ENCODE peak calls at places on chromosomes 2 and 18, in seven cellular contexts. One of them, this sample, is unnamed.

GRCh38 chr18:6279308-6279707 is 135.4 kb downstream of the L3MBTL4 start:
- DNase-seq in A549: no peak
- DNase-seq in AG09309: no peak
- DNase-seq in psoas muscle: no peak
- DNase-seq in fibroblast of pulmonary artery: no peak
- DNase-seq in fibroblast of lung: no peak
- DNase-seq in brain microvascular endothelial cell: no peak
- DNase-seq in this sample: no peak

GRCh38 chr2:8907764-8908163 is 70.4 kb upstream of the KIDINS220 start:
- DNase-seq in psoas muscle: no peak
- DNase-seq in fibroblast of pulmonary artery: no peak
- DNase-seq in brain microvascular endothelial cell: no peak
- DNase-seq in AG09309: no peak
- DNase-seq in fibroblast of lung: no peak
- DNase-seq in A549: no peak
- DNase-seq in this sample: no peak

GRCh38 chr2:217884985-217885384 is 117.8 kb downstream of the TNS1 start:
- DNase-seq in fibroblast of lung: no peak
- DNase-seq in brain microvascular endothelial cell: no peak
- DNase-seq in AG09309: no peak
- DNase-seq in fibroblast of pulmonary artery: no peak
- DNase-seq in psoas muscle: no peak
- DNase-seq in A549: no peak
- DNase-seq in this sample: no peak

GRCh38 chr2:176947754-176948153 is 264.8 kb upstream of the HNRNPA3 start:
- DNase-seq in AG09309: no peak
- DNase-seq in psoas muscle: no peak
- DNase-seq in fibroblast of pulmonary artery: no peak
- DNase-seq in fibroblast of lung: no peak
- DNase-seq in brain microvascular endothelial cell: no peak
- DNase-seq in A549: no peak
- DNase-seq in this sample: no peak

GRCh38 chr2:71467180-71467815 is 13.9 kb downstream of the DYSF start:
- DNase-seq in AG09309: no peak
- DNase-seq in fibroblast of pulmonary artery: no peak
- DNase-seq in brain microvascular endothelial cell: no peak
- DNase-seq in psoas muscle: no peak
- DNase-seq in fibroblast of lung: no peak
- DNase-seq in A549: no peak
- DNase-seq in this sample: no peak

GRCh38 chr2:53740170-53740569 is 27.4 kb upstream of the CHAC2 start:
- DNase-seq in AG09309: no peak
- DNase-seq in fibroblast of pulmonary artery: peak
- DNase-seq in A549: peak
- DNase-seq in brain microvascular endothelial cell: no peak
- DNase-seq in psoas muscle: no peak
- DNase-seq in fibroblast of lung: peak
- DNase-seq in this sample: no peak

GRCh38 chr18:8455661-8456614 is 153.3 kb upstream of the RAB12 start:
- DNase-seq in brain microvascular endothelial cell: no peak
- DNase-seq in psoas muscle: no peak
- DNase-seq in fibroblast of lung: no peak
- DNase-seq in fibroblast of pulmonary artery: no peak
- DNase-seq in A549: no peak
- DNase-seq in AG09309: no peak
- DNase-seq in this sample: no peak

GRCh38 chr2:233413529-233414272 is 59.4 kb downstream of the DGKD start:
- DNase-seq in fibroblast of pulmonary artery: peak
- DNase-seq in psoas muscle: peak
- DNase-seq in brain microvascular endothelial cell: peak
- DNase-seq in A549: peak
- DNase-seq in AG09309: no peak
- DNase-seq in fibroblast of lung: peak
- DNase-seq in this sample: peak

GRCh38 chr18:63762518-63762917 is 12.7 kb upstream of the SERPINB7 start:
- DNase-seq in fibroblast of pulmonary artery: peak
- DNase-seq in psoas muscle: no peak
- DNase-seq in fibroblast of lung: peak
- DNase-seq in AG09309: peak
- DNase-seq in A549: no peak
- DNase-seq in brain microvascular endothelial cell: peak
- DNase-seq in this sample: no peak

GRCh38 chr2:20539776-20540586 is 93.1 kb downstream of the RHOB start:
- DNase-seq in A549: no peak
- DNase-seq in AG09309: no peak
- DNase-seq in brain microvascular endothelial cell: no peak
- DNase-seq in fibroblast of pulmonary artery: no peak
- DNase-seq in psoas muscle: peak
- DNase-seq in fibroblast of lung: peak
- DNase-seq in this sample: no peak

GRCh38 chr2:186256540-186256939 is 229.5 kb upstream of the ZC3H15 start:
- DNase-seq in A549: peak
- DNase-seq in brain microvascular endothelial cell: peak
- DNase-seq in AG09309: peak
- DNase-seq in fibroblast of pulmonary artery: peak
- DNase-seq in fibroblast of lung: peak
- DNase-seq in psoas muscle: no peak
- DNase-seq in this sample: no peak

GRCh38 chr2:235416816-235417499 is 76.9 kb upstream of the AGAP1 start:
- DNase-seq in A549: peak
- DNase-seq in AG09309: no peak
- DNase-seq in psoas muscle: no peak
- DNase-seq in fibroblast of pulmonary artery: peak
- DNase-seq in fibroblast of lung: peak
- DNase-seq in brain microvascular endothelial cell: peak
- DNase-seq in this sample: peak

GRCh38 chr18:63817441-63818051 is 42.3 kb downstream of the SERPINB7 start:
- DNase-seq in brain microvascular endothelial cell: peak
- DNase-seq in AG09309: peak
- DNase-seq in fibroblast of pulmonary artery: peak
- DNase-seq in fibroblast of lung: peak
- DNase-seq in psoas muscle: no peak
- DNase-seq in A549: no peak
- DNase-seq in this sample: no peak

GRCh38 chr2:162293122-162293781 is 25.2 kb downstream of the IFIH1 start:
- DNase-seq in fibroblast of lung: peak
- DNase-seq in A549: no peak
- DNase-seq in fibroblast of pulmonary artery: peak
- DNase-seq in brain microvascular endothelial cell: no peak
- DNase-seq in psoas muscle: no peak
- DNase-seq in AG09309: no peak
- DNase-seq in this sample: no peak

GRCh38 chr18:78672862-78673446 is 306.7 kb upstream of the SALL3 start:
- DNase-seq in fibroblast of lung: no peak
- DNase-seq in psoas muscle: no peak
- DNase-seq in A549: no peak
- DNase-seq in brain microvascular endothelial cell: no peak
- DNase-seq in fibroblast of pulmonary artery: no peak
- DNase-seq in AG09309: no peak
- DNase-seq in this sample: no peak

GRCh38 chr18:79486356-79487197 is 90.8 kb downstream of the NFATC1 start:
- DNase-seq in brain microvascular endothelial cell: no peak
- DNase-seq in psoas muscle: peak
- DNase-seq in fibroblast of pulmonary artery: no peak
- DNase-seq in AG09309: no peak
- DNase-seq in fibroblast of lung: no peak
- DNase-seq in A549: no peak
- DNase-seq in this sample: peak

GRCh38 chr2:88713408-88713807 is 21.9 kb downstream of the RPIA start:
- DNase-seq in brain microvascular endothelial cell: no peak
- DNase-seq in fibroblast of lung: no peak
- DNase-seq in A549: no peak
- DNase-seq in AG09309: no peak
- DNase-seq in psoas muscle: no peak
- DNase-seq in fibroblast of pulmonary artery: no peak
- DNase-seq in this sample: no peak

GRCh38 chr18:6294119-6294784 is 120.5 kb downstream of the L3MBTL4 start:
- DNase-seq in A549: no peak
- DNase-seq in brain microvascular endothelial cell: peak
- DNase-seq in fibroblast of pulmonary artery: no peak
- DNase-seq in fibroblast of lung: no peak
- DNase-seq in psoas muscle: no peak
- DNase-seq in AG09309: no peak
- DNase-seq in this sample: no peak

GRCh38 chr2:211216221-211216620 is 659.8 kb downstream of the CPS1 start:
- DNase-seq in A549: peak
- DNase-seq in fibroblast of lung: no peak
- DNase-seq in AG09309: no peak
- DNase-seq in brain microvascular endothelial cell: no peak
- DNase-seq in psoas muscle: no peak
- DNase-seq in fibroblast of pulmonary artery: peak
- DNase-seq in this sample: no peak

GRCh38 chr18:3234457-3234856 is 13.1 kb upstream of the MYL12A start:
- DNase-seq in A549: no peak
- DNase-seq in psoas muscle: no peak
- DNase-seq in fibroblast of pulmonary artery: no peak
- DNase-seq in fibroblast of lung: no peak
- DNase-seq in brain microvascular endothelial cell: no peak
- DNase-seq in AG09309: no peak
- DNase-seq in this sample: no peak

GRCh38 chr18:3226048-3226447 is 6.3 kb upstream of the MYOM1 start:
- DNase-seq in fibroblast of pulmonary artery: no peak
- DNase-seq in fibroblast of lung: no peak
- DNase-seq in AG09309: no peak
- DNase-seq in A549: no peak
- DNase-seq in brain microvascular endothelial cell: no peak
- DNase-seq in psoas muscle: no peak
- DNase-seq in this sample: no peak

GRCh38 chr18:3233004-3233403 is 13.2 kb upstream of the MYOM1 start:
- DNase-seq in fibroblast of pulmonary artery: no peak
- DNase-seq in AG09309: no peak
- DNase-seq in A549: no peak
- DNase-seq in psoas muscle: no peak
- DNase-seq in brain microvascular endothelial cell: no peak
- DNase-seq in fibroblast of lung: no peak
- DNase-seq in this sample: no peak

GRCh38 chr18:3233433-3234168 is 13.8 kb upstream of the MYOM1 start:
- DNase-seq in fibroblast of pulmonary artery: no peak
- DNase-seq in psoas muscle: no peak
- DNase-seq in AG09309: no peak
- DNase-seq in A549: no peak
- DNase-seq in fibroblast of lung: no peak
- DNase-seq in brain microvascular endothelial cell: no peak
- DNase-seq in this sample: no peak

GRCh38 chr18:3230401-3231334 is 10.9 kb upstream of the MYOM1 start:
- DNase-seq in AG09309: no peak
- DNase-seq in fibroblast of lung: no peak
- DNase-seq in brain microvascular endothelial cell: no peak
- DNase-seq in A549: peak
- DNase-seq in fibroblast of pulmonary artery: peak
- DNase-seq in psoas muscle: no peak
- DNase-seq in this sample: peak
- H3K4me3 ChIP-seq in AG09309: no peak
- H3K4me3 ChIP-seq in fibroblast of lung: no peak
- H3K4me3 ChIP-seq in brain microvascular endothelial cell: no peak
- H3K4me3 ChIP-seq in A549: no peak
- H3K4me3 ChIP-seq in fibroblast of pulmonary artery: no peak
- H3K4me3 ChIP-seq in psoas muscle: no peak
- H3K4me3 ChIP-seq in this sample: peak

GRCh38 chr2:73072416-73072815 is 904 bp upstream of the SFXN5 start:
- DNase-seq in AG09309: no peak
- DNase-seq in psoas muscle: no peak
- DNase-seq in brain microvascular endothelial cell: no peak
- DNase-seq in fibroblast of pulmonary artery: no peak
- DNase-seq in A549: no peak
- DNase-seq in fibroblast of lung: no peak
- DNase-seq in this sample: no peak

GRCh38 chr2:73071452-73072399 is at the start of gene SFXN5:
- DNase-seq in A549: peak
- DNase-seq in fibroblast of pulmonary artery: peak
- DNase-seq in psoas muscle: peak
- DNase-seq in brain microvascular endothelial cell: peak
- DNase-seq in fibroblast of lung: peak
- DNase-seq in AG09309: peak
- DNase-seq in this sample: peak

GRCh38 chr2:73069855-73070650 is 1.5 kb downstream of the SFXN5 start:
- DNase-seq in AG09309: no peak
- DNase-seq in fibroblast of pulmonary artery: no peak
- DNase-seq in A549: no peak
- DNase-seq in brain microvascular endothelial cell: peak
- DNase-seq in fibroblast of lung: peak
- DNase-seq in psoas muscle: no peak
- DNase-seq in this sample: no peak

GRCh38 chr2:73069041-73069854 is 2.3 kb downstream of the SFXN5 start:
- DNase-seq in brain microvascular endothelial cell: no peak
- DNase-seq in A549: no peak
- DNase-seq in fibroblast of lung: peak
- DNase-seq in psoas muscle: no peak
- DNase-seq in fibroblast of pulmonary artery: no peak
- DNase-seq in AG09309: no peak
- DNase-seq in this sample: no peak

DNA sequence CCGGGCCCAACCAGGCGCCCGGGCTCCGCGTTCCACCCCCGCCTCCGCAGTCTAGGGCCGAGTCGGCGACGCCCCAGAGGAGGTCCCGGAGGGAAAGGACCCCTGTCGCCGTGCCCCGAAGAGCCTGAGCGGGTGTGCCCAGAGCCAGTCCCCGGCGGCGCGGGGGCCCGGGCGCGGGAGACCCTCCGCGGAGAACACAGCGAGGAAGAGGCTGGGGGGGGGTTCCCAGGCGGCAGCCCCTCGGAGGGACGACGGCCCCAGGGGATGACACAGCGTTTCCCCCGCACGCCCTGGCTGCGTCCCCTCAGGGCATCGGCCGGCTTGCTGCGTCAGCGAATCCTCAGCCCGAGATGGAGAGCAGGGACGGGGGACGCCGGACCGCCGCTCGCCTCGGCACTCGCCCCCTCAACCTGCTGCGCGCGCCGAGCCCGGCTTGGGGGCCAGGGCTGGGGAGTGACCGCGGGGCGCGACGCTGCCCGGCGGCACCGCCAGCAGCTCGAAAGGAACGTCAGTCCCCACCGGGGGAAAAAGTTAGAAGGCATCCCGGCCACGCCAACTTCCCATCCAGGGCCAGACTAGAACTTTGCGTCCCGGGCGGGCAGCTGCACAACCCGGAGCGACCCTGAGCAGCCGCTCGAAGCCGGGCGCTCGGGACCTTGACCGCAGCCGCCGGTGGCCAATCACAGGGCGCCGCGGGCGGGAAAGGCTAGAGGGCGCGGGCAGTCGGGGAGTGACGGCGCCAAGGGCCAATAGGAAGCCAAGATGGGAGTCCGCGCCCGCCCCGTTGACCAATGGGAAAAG is 661 bp downstream of the SFXN5 start:
- DNase-seq in AG09309: peak
- DNase-seq in A549: peak
- DNase-seq in psoas muscle: peak
- DNase-seq in brain microvascular endothelial cell: peak
- DNase-seq in fibroblast of pulmonary artery: peak
- DNase-seq in fibroblast of lung: peak
- DNase-seq in this sample: peak
- TF ChIP-seq CTCF in AG09309: no peak
- TF ChIP-seq CTCF in A549: no peak
- TF ChIP-seq CTCF in psoas muscle: no peak
- TF ChIP-seq CTCF in brain microvascular endothelial cell: no peak
- TF ChIP-seq CTCF in fibroblast of pulmonary artery: no peak
- TF ChIP-seq CTCF in fibroblast of lung: no peak
- TF ChIP-seq CTCF in this sample: no peak

GRCh38 chr2:187546762-187547333 is 7.4 kb downstream of the TFPI start:
- DNase-seq in psoas muscle: no peak
- DNase-seq in AG09309: no peak
- DNase-seq in fibroblast of lung: peak
- DNase-seq in brain microvascular endothelial cell: no peak
- DNase-seq in A549: no peak
- DNase-seq in fibroblast of pulmonary artery: no peak
- DNase-seq in this sample: no peak
- H3K4me3 ChIP-seq in psoas muscle: peak
- H3K4me3 ChIP-seq in AG09309: no peak
- H3K4me3 ChIP-seq in fibroblast of lung: no peak
- H3K4me3 ChIP-seq in brain microvascular endothelial cell: no peak
- H3K4me3 ChIP-seq in A549: no peak
- H3K4me3 ChIP-seq in fibroblast of pulmonary artery: no peak
- H3K4me3 ChIP-seq in this sample: peak

GRCh38 chr2:36318547-36318946 is 37.0 kb upstream of the CRIM1 start:
- DNase-seq in AG09309: no peak
- DNase-seq in psoas muscle: no peak
- DNase-seq in A549: peak
- DNase-seq in fibroblast of lung: no peak
- DNase-seq in brain microvascular endothelial cell: no peak
- DNase-seq in fibroblast of pulmonary artery: peak
- DNase-seq in this sample: no peak
- TF ChIP-seq CTCF in AG09309: peak
- TF ChIP-seq CTCF in psoas muscle: no peak
- TF ChIP-seq CTCF in A549: peak
- TF ChIP-seq CTCF in fibroblast of lung: peak
- TF ChIP-seq CTCF in brain microvascular endothelial cell: peak
- TF ChIP-seq CTCF in fibroblast of pulmonary artery: no peak
- TF ChIP-seq CTCF in this sample: no peak

This sample was measured in lower lobe of right lung.